ENCODE peak calls at places on chromosome 7, in seven cellular contexts. R is RCC 7860, V is RPMI8226, M is left cardiac atrium, I is cardiac septum, J is C1 segment of cervical spinal cord, S is frontal cortex. K is an unnamed sample.

GRCh38 chr7:105654994-105655900 is 74.0 kb upstream of the EFCAB10 start:
- DNase-seq in R (no peak), V (peak), M (peak), I (no peak), J (no peak), S (no peak), K (no peak)

GRCh38 chr7:147406521-147407115 is 1183.9 kb upstream of the C7orf33 start:
- DNase-seq in R (no peak), V (no peak), M (no peak), I (no peak), J (no peak), S (no peak), K (no peak)

GRCh38 chr7:90180011-90180585 is 25.8 kb downstream of the STEAP1 start:
- DNase-seq in R (no peak), V (peak), M (no peak), I (no peak), J (no peak), S (no peak), K (no peak)

GRCh38 chr7:106031271-106032029 is 68.4 kb downstream of the CDHR3 start:
- DNase-seq in R (no peak), V (peak), M (no peak), I (no peak), J (no peak), S (no peak), K (no peak)

GRCh38 chr7:130372813-130373212 is 7.5 kb upstream of the CPA1 start:
- DNase-seq in R (no peak), V (no peak), M (no peak), I (no peak), J (no peak), S (no peak), K (no peak)

GRCh38 chr7:132941905-132942304 is 140.0 kb downstream of the CHCHD3 start:
- DNase-seq in R (no peak), V (no peak), M (no peak), I (no peak), J (no peak), S (no peak), K (no peak)

GRCh38 chr7:151351027-151351426 is 9.4 kb downstream of the NUB1 start:
- DNase-seq in R (no peak), V (peak), M (no peak), I (no peak), J (no peak), S (no peak), K (no peak)

GRCh38 chr7:135177021-135177696 is 6.7 kb upstream of the CYREN start:
- DNase-seq in R (peak), V (no peak), M (no peak), I (no peak), J (no peak), S (no peak), K (no peak)

GRCh38 chr7:69996132-69996531 is 397.9 kb downstream of the AUTS2 start:
- DNase-seq in R (no peak), V (no peak), M (no peak), I (no peak), J (no peak), S (no peak), K (no peak)

GRCh38 chr7:28672397-28672797 is 260.1 kb downstream of the CREB5 start:
- DNase-seq in R (no peak), V (no peak), M (no peak), I (no peak), J (no peak), S (no peak), K (no peak)

GRCh38 chr7:35658602-35659201 is 36.2 kb downstream of the HERPUD2 start:
- DNase-seq in R (no peak), V (no peak), M (no peak), I (no peak), J (no peak), S (no peak), K (no peak)

GRCh38 chr7:91031757-91032156 is 232.5 kb upstream of the FZD1 start:
- DNase-seq in R (no peak), V (no peak), M (no peak), I (no peak), J (no peak), S (no peak), K (no peak)

GRCh38 chr7:95993420-95993819 is 221.1 kb downstream of the DYNC1I1 start:
- DNase-seq in R (no peak), V (no peak), M (no peak), I (no peak), J (no peak), S (no peak), K (no peak)

GRCh38 chr7:116802784-116803183 is 59.6 kb upstream of the CAPZA2 start:
- DNase-seq in R (peak), V (peak), M (no peak), I (no peak), J (peak), S (no peak), K (no peak)

GRCh38 chr7:127821146-127821545 is 169.2 kb downstream of the SND1 start:
- DNase-seq in R (no peak), V (no peak), M (no peak), I (no peak), J (no peak), S (no peak), K (no peak)

K was measured in right lobe of liver.